ENCODE peak calls at places on chromosome 22, in ten cellular contexts. Z is amniotic stem cell; I is stimulated activated CD8-positive, alpha-beta memory T cell treated with anti-CD3 and anti-CD28 coated beads, Interleukin-2, amount 100 ng/mL, for 48 hours; D is IMR-90; U is vagina; G is GM12891; J is lung microvascular endothelial cell; V is globus pallidus; X is substantia nigra; Y is activated T-cell treated with anti-CD3 and anti-CD28 coated beads, Interleukin-2, amount 50 U/mL, for 4 hours. T is an unnamed sample.

GRCh38 chr22:45172872-45173585 is 9.3 kb downstream of the NUP50 start:
- DNase-seq in D (no peak), U (no peak), I (no peak), J (no peak), G (no peak), Y (no peak), Z (no peak), V (no peak), X (no peak), T (no peak)

GRCh38 chr22:33255781-33256180 is 197.6 kb upstream of the SYN3 start:
- DNase-seq in D (no peak), Z (no peak), X (no peak), Y (no peak), V (no peak), J (no peak), I (no peak), U (no peak), G (no peak), T (no peak)

GRCh38 chr22:38172489-38173155 is 9.0 kb downstream of the PLA2G6 start:
- DNase-seq in Y (peak; percentile 24), I (no peak), Z (no peak), J (peak; percentile 98), G (no peak), U (no peak), X (peak; percentile 78), D (peak; percentile 65), V (peak; percentile 57), T (no peak)

GRCh38 chr22:48756146-48757111 is 1071.2 kb downstream of the BRD1 start:
- DNase-seq in Y (no peak), X (no peak), G (no peak), I (no peak), V (no peak), Z (no peak), D (no peak), J (no peak), U (no peak), T (no peak)

GRCh38 chr22:26734339-26735018 is 77.1 kb downstream of the MIAT start:
- DNase-seq in G (no peak), X (no peak), J (peak; percentile 77), I (no peak), V (no peak), Z (no peak), D (no peak), Y (no peak), U (no peak), T (no peak)

GRCh38 chr22:23356094-23356493 is 175.8 kb downstream of the BCR start:
- DNase-seq in U (no peak), I (no peak), D (no peak), G (no peak), V (no peak), X (no peak), J (no peak), Y (no peak), Z (no peak), T (no peak)

GRCh38 chr22:40058265-40058664 is 63.5 kb downstream of the FAM83F start:
- DNase-seq in D (no peak), X (no peak), Y (peak; percentile 15), I (peak; percentile 31), G (no peak), V (no peak), J (peak; percentile 32), Z (no peak), U (no peak), T (no peak)

GRCh38 chr22:39567135-39567946 is 3.2 kb upstream of the CACNA1I start:
- DNase-seq in U (no peak), G (no peak), I (no peak), J (no peak), V (no peak), Z (no peak), X (no peak), Y (peak; percentile 28), D (no peak), T (no peak)

GRCh38 chr22:33382427-33382826 is 324.2 kb upstream of the SYN3 start:
- DNase-seq in I (no peak), G (no peak), D (no peak), V (no peak), J (no peak), Z (no peak), U (no peak), Y (no peak), X (no peak), T (no peak)

GRCh38 chr22:50503475-50504145 is 3.9 kb downstream of the LMF2 start:
- DNase-seq in Z (no peak), U (no peak), V (no peak), D (no peak), G (no peak), I (no peak), X (no peak), J (no peak), Y (no peak), T (no peak)

GRCh38 chr22:26170795-26171194 is 1.5 kb downstream of the SEZ6L start:
- DNase-seq in U (no peak), V (no peak), I (no peak), J (no peak), D (no peak), X (peak; percentile 35), Y (no peak), G (no peak), Z (no peak), T (no peak)

GRCh38 chr22:44594951-44595350 is 96.9 kb upstream of the RTL6 start:
- DNase-seq in V (no peak), Z (no peak), U (no peak), G (no peak), D (peak; percentile 8), I (no peak), J (no peak), Y (no peak), X (no peak), T (no peak)

GRCh38 chr22:41030891-41031290 is 61.5 kb upstream of the EP300 start:
- DNase-seq in D (peak; percentile 63), Z (no peak), J (no peak), X (no peak), V (no peak), I (no peak), Y (no peak), G (no peak), U (no peak), T (no peak)

GRCh38 chr22:49961601-49962011 is 1.0 kb downstream of the PIM3 start:
- DNase-seq in V (no peak), U (no peak), J (no peak), I (no peak), G (no peak), Z (no peak), Y (no peak), D (no peak), X (no peak), T (no peak)

GRCh38 chr22:25979968-25980367 is 189.3 kb upstream of the SEZ6L start:
- DNase-seq in D (no peak), J (no peak), Y (no peak), I (no peak), V (no peak), X (no peak), Z (no peak), U (no peak), G (no peak), T (no peak)

GRCh38 chr22:22856364-22856763 is 31.3 kb upstream of the IGLL5 start:
- DNase-seq in V (no peak), D (no peak), X (no peak), J (no peak), Z (no peak), I (no peak), U (no peak), G (no peak), Y (no peak), T (no peak)

GRCh38 chr22:50284479-50284878 is 14.3 kb upstream of the MAPK11 start:
- DNase-seq in Y (no peak), I (no peak), U (no peak), V (no peak), G (no peak), X (no peak), J (no peak), Z (no peak), D (no peak), T (no peak)

GRCh38 chr22:37427128-37427710 is at the start of gene ELFN2:
- DNase-seq in I (no peak), G (no peak), X (peak; percentile 48), U (no peak), Z (no peak), D (peak; percentile 10), J (no peak), Y (no peak), V (no peak), T (no peak)

GRCh38 chr22:29265306-29265705 is 2.5 kb downstream of the RHBDD3 start:
- DNase-seq in X (no peak), Y (no peak), D (no peak), U (no peak), Z (no peak), J (no peak), I (no peak), G (no peak), V (no peak), T (no peak)